ENCODE peak calls at places on chromosomes 4 and X, in four cellular contexts. C, G, E and U are unnamed samples.

GRCh38 chr4:11158971-11159370 is 269.7 kb downstream of the HS3ST1 start:
- DNase-seq in C (no peak), G (no peak), E (no peak), U (no peak)

GRCh38 chr4:90950385-90950841 is 823.2 kb downstream of the CCSER1 start:
- DNase-seq in E (peak; percentile 3), G (no peak), C (no peak), U (no peak)

GRCh38 chr4:163344147-163345050 is 707 bp downstream of the NPY5R start:
- DNase-seq in G (no peak), E (no peak), C (no peak), U (no peak)

GRCh38 chr4:47816748-47817147 is 21.1 kb downstream of the CORIN start:
- DNase-seq in C (no peak), E (no peak), G (no peak), U (no peak)

GRCh38 chr4:38371391-38371851 is 292.6 kb upstream of the KLF3 start:
- DNase-seq in C (no peak), G (no peak), E (peak; percentile 32), U (no peak)

GRCh38 chrX:71622347-71623104 is 4.2 kb upstream of the CXCR3 start:
- DNase-seq in C (peak; percentile 9), E (peak; percentile 66), G (peak; percentile 47), U (peak; percentile 54)

GRCh38 chrX:63434665-63435064 is 83.5 kb upstream of the SPIN4 start:
- DNase-seq in E (no peak), G (no peak), C (no peak), U (no peak)

GRCh38 chr4:87236851-87237250 is 16.4 kb upstream of the KLHL8 start:
- DNase-seq in E (no peak), G (no peak), C (no peak), U (no peak)

GRCh38 chr4:152894673-152895072 is 41.5 kb upstream of the FHDC1 start:
- DNase-seq in G (no peak), C (no peak), E (peak; percentile 39), U (no peak)

GRCh38 chr4:184111433-184111832 is 106.2 kb downstream of the ENPP6 start:
- DNase-seq in C (no peak), E (no peak), G (no peak), U (no peak)

GRCh38 chrX:10112510-10112909 is 44.3 kb upstream of the CLCN4 start:
- DNase-seq in G (no peak), E (no peak), C (no peak), U (no peak)

GRCh38 chrX:108270739-108271396 is 167.4 kb downstream of the COL4A6 start:
- DNase-seq in E (peak; percentile 59), G (no peak), C (no peak), U (peak; percentile 49)

GRCh38 chr4:104868533-104868932 is 278.1 kb upstream of the TET2 start:
- DNase-seq in G (no peak), C (no peak), E (no peak), U (no peak)